ENCODE peak calls at places on chromosomes 7 and 10, in six cellular contexts. W is Panc1, M is adrenal gland, J is mesothelial cell of epicardium, N is MCF 10A, A is thoracic aorta. H is an unnamed sample.

GRCh38 chr10:102712089-102712488 is 2.1 kb downstream of the ARL3 start:
- DNase-seq in W (no peak), M (no peak), J (no peak), N (no peak), A (no peak), H (no peak)

GRCh38 chr7:2141011-2141410 is 91.7 kb downstream of the MAD1L1 start:
- DNase-seq in W (no peak), M (no peak), J (no peak), N (no peak), A (no peak), H (no peak)

GRCh38 chr10:114708717-114709352 is 50.8 kb upstream of the ABLIM1 start:
- DNase-seq in W (peak; percentile 82), M (no peak), J (no peak), N (peak; percentile 87), A (no peak), H (no peak)

GRCh38 chr7:18590259-18590658 is 94.7 kb downstream of the HDAC9 start:
- DNase-seq in W (no peak), M (no peak), J (no peak), N (no peak), A (no peak), H (no peak)

GRCh38 chr10:70925377-70926214 is 37.2 kb upstream of the PCBD1 start:
- DNase-seq in W (no peak), M (peak; percentile 40), J (peak; percentile 45), N (peak; percentile 36), A (no peak), H (peak; percentile 52)

GRCh38 chr10:69479241-69479730 is 28.0 kb downstream of the TSPAN15 start:
- DNase-seq in W (no peak), M (peak; percentile 54), J (no peak), N (no peak), A (no peak), H (no peak)

GRCh38 chr7:26013551-26014083 is 138.4 kb upstream of the NFE2L3 start:
- DNase-seq in W (no peak), M (no peak), J (no peak), N (no peak), A (no peak), H (no peak)

GRCh38 chr10:84317174-84317573 is 11.2 kb upstream of the CCSER2 start:
- DNase-seq in W (no peak), M (no peak), J (no peak), N (no peak), A (no peak), H (no peak)

GRCh38 chr10:122419890-122420623 is 34.4 kb upstream of the ARMS2 start:
- DNase-seq in W (no peak), M (peak; percentile 33), J (no peak), N (peak; percentile 81), A (peak; percentile 7), H (no peak)

GRCh38 chr7:4809691-4810090 is 34.3 kb downstream of the AP5Z1 start:
- DNase-seq in W (no peak), M (no peak), J (no peak), N (no peak), A (no peak), H (no peak)

GRCh38 chr7:115635876-115636275 is 394.7 kb downstream of the TFEC start:
- DNase-seq in W (no peak), M (no peak), J (no peak), N (no peak), A (no peak), H (no peak)

GRCh38 chr7:3092468-3092867 is 48.8 kb upstream of the CARD11 start:
- DNase-seq in W (no peak), M (peak; percentile 33), J (no peak), N (no peak), A (no peak), H (peak; percentile 54)

GRCh38 chr10:90007226-90007625 is 305.8 kb downstream of the KIF20B start:
- DNase-seq in W (no peak), M (no peak), J (no peak), N (peak; percentile 71), A (no peak), H (no peak)

GRCh38 chr7:140478361-140479061 is 794 bp downstream of the MKRN1 start:
- DNase-seq in W (no peak), M (peak; percentile 52), J (peak; percentile 49), N (peak; percentile 33), A (no peak), H (peak; percentile 55)

GRCh38 chr7:90763108-90763507 is 167.0 kb downstream of the CDK14 start:
- DNase-seq in W (no peak), M (no peak), J (no peak), N (no peak), A (no peak), H (no peak)

GRCh38 chr7:80584778-80585177 is 53.7 kb upstream of the CD36 start:
- DNase-seq in W (no peak), M (peak; percentile 17), J (no peak), N (peak; percentile 83), A (no peak), H (no peak)

GRCh38 chr10:48494611-48495010 is 110.3 kb downstream of the ARHGAP22 start:
- DNase-seq in W (no peak), M (no peak), J (no peak), N (no peak), A (no peak), H (no peak)

GRCh38 chr10:48455055-48455391 is 148.5 kb downstream of the MAPK8 start:
- DNase-seq in W (no peak), M (no peak), J (no peak), N (no peak), A (no peak), H (no peak)

GRCh38 chr10:46514899-46515298 is 41.6 kb downstream of the GPRIN2 start:
- DNase-seq in W (no peak), M (no peak), J (no peak), N (no peak), A (no peak), H (no peak)

GRCh38 chr10:68955414-68955785 is 570 bp upstream of the DDX21 start:
- DNase-seq in W (no peak), M (peak; percentile 29), J (no peak), N (no peak), A (no peak), H (no peak)

GRCh38 chr7:47503283-47503682 is 78.6 kb downstream of the TNS3 start:
- DNase-seq in W (no peak), M (no peak), J (no peak), N (no peak), A (no peak), H (no peak)

GRCh38 chr7:50729962-50730361 is 52.7 kb downstream of the GRB10 start:
- DNase-seq in W (no peak), M (peak; percentile 23), J (no peak), N (no peak), A (no peak), H (no peak)

GRCh38 chr10:35379226-35380137 is 43.2 kb downstream of the CCNY start:
- DNase-seq in W (no peak), M (peak; percentile 28), J (no peak), N (no peak), A (no peak), H (peak; percentile 49)
- TF ChIP-seq CTCF in W (no peak), M (no peak), J (no peak), N (no peak), A (peak; percentile 13), H (no peak)

DNA sequence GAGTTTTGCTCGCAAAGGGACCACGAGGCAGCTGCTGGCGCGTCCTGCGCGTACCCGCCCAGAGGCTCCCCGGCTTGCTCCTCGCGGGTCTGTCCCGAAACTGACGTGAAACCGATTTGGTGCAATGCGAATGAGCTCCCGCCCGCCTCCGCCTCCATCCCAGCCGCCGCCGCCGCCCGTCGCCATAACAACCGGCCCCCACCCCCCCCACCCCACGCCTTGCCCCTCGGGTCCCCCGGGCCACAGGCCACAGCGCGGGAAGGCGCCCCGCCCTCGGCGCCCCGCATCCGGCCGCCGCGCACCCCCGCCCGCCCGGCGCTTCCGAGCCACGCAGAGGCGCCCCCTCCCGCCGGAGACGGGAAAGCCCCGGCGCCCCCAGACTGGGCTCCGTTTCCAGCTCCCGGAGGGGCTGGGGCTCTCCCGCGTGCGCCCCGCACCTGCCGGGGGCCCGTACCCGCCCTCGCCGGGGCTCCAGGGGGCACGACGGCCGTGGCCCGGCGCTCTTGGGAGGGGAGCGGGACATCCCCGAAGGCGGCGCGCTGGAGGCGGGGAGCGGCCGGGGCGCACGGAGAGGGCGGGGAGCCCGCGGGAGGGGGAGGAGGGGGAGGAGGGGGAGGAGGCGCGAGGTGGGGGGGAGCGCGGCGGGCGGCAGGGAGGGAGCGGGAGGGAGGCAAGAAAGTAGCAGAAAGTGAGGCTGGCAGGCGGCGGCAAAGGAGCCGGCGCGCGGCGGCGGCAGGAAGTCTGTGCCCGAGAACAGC is at the start of gene CAMK1D:
- DNase-seq in W (no peak), M (peak; percentile 73), J (peak; percentile 44), N (peak; percentile 55), A (peak; percentile 31), H (peak; percentile 87)
- TF ChIP-seq CTCF in W (peak; percentile 69), M (peak; percentile 28), J (no peak), N (peak; percentile 35), A (peak; percentile 33), H (no peak)

GRCh38 chr7:20834656-20835055 is 48.0 kb upstream of the SP8 start:
- DNase-seq in W (no peak), M (no peak), J (no peak), N (peak; percentile 22), A (no peak), H (no peak)
- TF ChIP-seq CTCF in W (peak; percentile 54), M (peak; percentile 8), J (no peak), N (peak; percentile 36), A (no peak), H (no peak)

GRCh38 chr7:20176552-20177242 is 40.5 kb downstream of the MACC1 start:
- DNase-seq in W (no peak), M (no peak), J (no peak), N (no peak), A (no peak), H (no peak)

GRCh38 chr7:20170626-20171025 is 46.6 kb downstream of the MACC1 start:
- DNase-seq in W (no peak), M (no peak), J (no peak), N (no peak), A (no peak), H (no peak)

GRCh38 chr7:20173828-20174227 is 43.4 kb downstream of the MACC1 start:
- DNase-seq in W (no peak), M (no peak), J (no peak), N (no peak), A (no peak), H (no peak)

GRCh38 chr7:20172736-20173334 is 44.3 kb downstream of the MACC1 start:
- DNase-seq in W (peak; percentile 60), M (peak; percentile 68), J (peak; percentile 30), N (peak; percentile 71), A (no peak), H (peak; percentile 27)
- TF ChIP-seq CTCF in W (peak; percentile 76), M (peak; percentile 74), J (peak; percentile 31), N (peak; percentile 60), A (no peak), H (no peak)

GRCh38 chr10:44457259-44457658 is 72.4 kb upstream of the CXCL12 start:
- DNase-seq in W (no peak), M (no peak), J (no peak), N (no peak), A (no peak), H (no peak)
- TF ChIP-seq CTCF in W (peak; percentile 33), M (no peak), J (peak; percentile 47), N (no peak), A (no peak), H (no peak)

H was measured in activated B cell treated with CpG ODN at 0.5 μM for 24 hours.